ENCODE peak calls at places on chromosomes 13 and 19, in four cellular contexts. Q is activated CD4-positive, CD25-positive, alpha-beta regulatory T cell treated with anti-CD3 and anti-CD28 coated beads, Interleukin-2, amount 50 U/mL, for 16 hours; K is breast epithelium; J is amygdala. P is an unnamed sample.

GRCh38 chr13:59906413-59907027 is 257.2 kb downstream of the DIAPH3 start:
- DNase-seq in Q (no peak), K (no peak), J (no peak), P (peak; percentile 64)

GRCh38 chr13:97367427-97367826 is 66.5 kb upstream of the RAP2A start:
- DNase-seq in Q (no peak), K (no peak), J (no peak), P (peak; percentile 76)

GRCh38 chr19:33297401-33298145 is 4.8 kb downstream of the CEBPA start:
- DNase-seq in Q (no peak), K (peak; percentile 41), J (no peak), P (no peak)

GRCh38 chr19:14441041-14441938 is 8.2 kb downstream of the PKN1 start:
- DNase-seq in Q (no peak), K (no peak), J (no peak), P (no peak)

GRCh38 chr19:14094854-14095253 is 4.3 kb upstream of the SAMD1 start:
- DNase-seq in Q (no peak), K (no peak), J (no peak), P (no peak)

GRCh38 chr19:38263696-38264485 is 482 bp upstream of the SPINT2 start:
- DNase-seq in Q (peak; percentile 52), K (no peak), J (no peak), P (peak; percentile 23)

GRCh38 chr13:20525144-20525600 is 485 bp downstream of the CRYL1 start:
- DNase-seq in Q (no peak), K (no peak), J (no peak), P (no peak)

GRCh38 chr19:7772752-7773291 is 9.8 kb downstream of the CLEC4M start:
- DNase-seq in Q (no peak), K (no peak), J (no peak), P (peak; percentile 42)

GRCh38 chr19:17526922-17527321 is 15.5 kb downstream of the PGLS start:
- DNase-seq in Q (no peak), K (no peak), J (no peak), P (no peak)

GRCh38 chr19:12838182-12838890 is at the start of gene MAST1:
- DNase-seq in Q (no peak), K (no peak), J (no peak), P (no peak)

GRCh38 chr19:17332677-17333581 is 1.7 kb downstream of the ANO8 start:
- DNase-seq in Q (no peak), K (no peak), J (peak; percentile 50), P (peak; percentile 58)

GRCh38 chr19:9865732-9866627 is 30.9 kb downstream of the PIN1 start:
- DNase-seq in Q (no peak), K (no peak), J (no peak), P (no peak)

GRCh38 chr19:50557009-50557613 is 11.1 kb downstream of the LRRC4B start:
- DNase-seq in Q (no peak), K (no peak), J (no peak), P (no peak)

GRCh38 chr19:2239771-2240770 is 3.4 kb downstream of the SF3A2 start:
- DNase-seq in Q (no peak), K (no peak), J (no peak), P (peak; percentile 61)

GRCh38 chr19:10927691-10928562 is 512 bp downstream of the YIPF2 start:
- DNase-seq in Q (no peak), K (no peak), J (no peak), P (no peak)

GRCh38 chr13:22812793-22813192 is 368.0 kb upstream of the SGCG start:
- DNase-seq in Q (no peak), K (no peak), J (no peak), P (no peak)